ENCODE peak calls at places on chromosomes 16 and 17, in four cellular contexts. N is stimulated activated CD4-positive, alpha-beta T cell treated with anti-CD3 and anti-CD28 coated beads, Interleukin-4, amount 100 ng/mL, for 48 hours; S is stimulated activated CD8-positive, alpha-beta memory T cell treated with anti-CD3 and anti-CD28 coated beads, Interleukin-4, amount 100 ng/mL, for 48 hours; X is T-helper 9 cell. C is an unnamed sample.
A peak's percentile ranks its signal among the peaks of the same experiment; 100 is the strongest.

GRCh38 chr17:50196826-50197225 is 4.6 kb downstream of the COL1A1 start:
- DNase-seq in N (no peak), S (no peak), X (no peak), C (no peak)

GRCh38 chr17:30922235-30922993 is 669 bp downstream of the ADAP2 start:
- DNase-seq in N (no peak), S (no peak), X (no peak), C (no peak)

GRCh38 chr16:84603115-84603816 is 14.6 kb downstream of the COTL1 start:
- DNase-seq in N (peak; percentile 38), S (peak; percentile 80), X (peak; percentile 33), C (peak; percentile 91)

GRCh38 chr17:19248923-19249574 is 11.9 kb downstream of the EPN2 start:
- DNase-seq in N (no peak), S (no peak), X (no peak), C (peak; percentile 80)

GRCh38 chr17:59366773-59367656 is 35.6 kb downstream of the YPEL2 start:
- DNase-seq in N (no peak), S (no peak), X (no peak), C (no peak)

GRCh38 chr16:24976971-24977672 is 38.0 kb downstream of the ARHGAP17 start:
- DNase-seq in N (no peak), S (no peak), X (no peak), C (no peak)

GRCh38 chr16:80837421-80838263 is 33.2 kb upstream of the CDYL2 start:
- DNase-seq in N (no peak), S (no peak), X (no peak), C (no peak)

GRCh38 chr16:89711601-89712475 is 8.9 kb downstream of the VPS9D1 start:
- DNase-seq in N (peak; percentile 74), S (peak; percentile 86), X (peak; percentile 58), C (no peak)

GRCh38 chr16:77881355-77882003 is 93.1 kb downstream of the VAT1L start:
- DNase-seq in N (no peak), S (no peak), X (no peak), C (no peak)

GRCh38 chr16:15605869-15606520 is 37.0 kb downstream of the MARF1 start:
- DNase-seq in N (no peak), S (no peak), X (no peak), C (no peak)

GRCh38 chr17:51230306-51230705 is 29.5 kb downstream of the MBTD1 start:
- DNase-seq in N (no peak), S (no peak), X (no peak), C (no peak)

GRCh38 chr16:8660841-8661301 is 13.5 kb upstream of the ABAT start:
- DNase-seq in N (peak; percentile 52), S (peak; percentile 72), X (peak; percentile 43), C (peak; percentile 34)

GRCh38 chr16:50547340-50547865 is 793 bp upstream of the NKD1 start:
- DNase-seq in N (peak; percentile 41), S (peak; percentile 73), X (peak; percentile 83), C (no peak)

GRCh38 chr17:59762022-59762825 is 54.8 kb downstream of the VMP1 start:
- DNase-seq in N (no peak), S (no peak), X (no peak), C (no peak)

GRCh38 chr16:74608944-74609343 is 2.0 kb upstream of the GLG1 start:
- DNase-seq in N (no peak), S (peak; percentile 53), X (peak; percentile 47), C (no peak)

GRCh38 chr16:86380045-86380444 is 130.3 kb upstream of the FOXF1 start:
- DNase-seq in N (no peak), S (no peak), X (no peak), C (no peak)

GRCh38 chr17:70552230-70552981 is 383.1 kb downstream of the KCNJ2 start:
- DNase-seq in N (no peak), S (no peak), X (no peak), C (peak; percentile 40)

GRCh38 chr16:3059723-3060242 is 5.7 kb upstream of the IL32 start:
- DNase-seq in N (no peak), S (no peak), X (no peak), C (no peak)

GRCh38 chr16:77236063-77236511 is 36.9 kb downstream of the SYCE1L start:
- DNase-seq in N (peak; percentile 78), S (peak; percentile 94), X (peak; percentile 84), C (peak; percentile 50)

GRCh38 chr16:55236655-55237054 is 87.3 kb upstream of the IRX6 start:
- DNase-seq in N (no peak), S (no peak), X (no peak), C (no peak)

GRCh38 chr17:44599298-44600175 is 42.3 kb downstream of the FZD2 start:
- DNase-seq in N (no peak), S (no peak), X (no peak), C (peak; percentile 58)

GRCh38 chr16:60246055-60246454 is 1511.9 kb upstream of the GOT2 start:
- DNase-seq in N (no peak), S (no peak), X (no peak), C (no peak)

GRCh38 chr16:79625738-79626137 is 25.2 kb upstream of the MAF start:
- DNase-seq in N (no peak), S (no peak), X (no peak), C (no peak)

GRCh38 chr17:72952641-72953313 is 139.7 kb downstream of the SLC39A11 start:
- DNase-seq in N (no peak), S (no peak), X (no peak), C (no peak)

GRCh38 chr16:1286492-1287094 is 22.8 kb upstream of the UBE2I start:
- DNase-seq in N (no peak), S (no peak), X (no peak), C (no peak)

GRCh38 chr16:67663151-67663876 is 2.6 kb downstream of the PARD6A start:
- DNase-seq in N (no peak), S (peak; percentile 70), X (no peak), C (no peak)

GRCh38 chr16:87762071-87762571 is 3.7 kb downstream of the KLHDC4 start:
- DNase-seq in N (no peak), S (peak; percentile 42), X (no peak), C (no peak)

GRCh38 chr17:44997733-44998520 is 29.8 kb upstream of the C1QL1 start:
- DNase-seq in N (no peak), S (no peak), X (no peak), C (no peak)

GRCh38 chr16:85162478-85163277 is 50.4 kb upstream of the CIBAR2 start:
- DNase-seq in N (no peak), S (no peak), X (no peak), C (peak; percentile 60)

GRCh38 chr17:39926588-39927100 is 757 bp downstream of the ORMDL3 start:
- DNase-seq in N (peak; percentile 47), S (peak; percentile 71), X (peak; percentile 39), C (peak; percentile 5)

C was measured in amniotic stem cell.